ENCODE peak calls at places on chromosomes 11 and 22, in nine cellular contexts. R is effector memory CD4-positive, alpha-beta T cell; N is aorta; G is uterus; I is tibial artery; Y is BE2C; V is neural progenitor cell; C is upper lobe of right lung; X is breast epithelium. S is an unnamed sample. For H3K27me3, the result is how much of the 10 kb centered on the place peaks cover.

GRCh38 chr22:18096823-18097222 is 13.8 kb upstream of the TUBA8 start:
- DNase-seq in R (no peak), N (no peak), G (no peak), I (no peak), Y (no peak), V (no peak), C (no peak), X (no peak), S (no peak)

GRCh38 chr11:2815762-2816496 is 69.6 kb downstream of the CDKN1C start:
- DNase-seq in R (no peak), N (peak), G (no peak), I (no peak), Y (no peak), V (no peak), C (peak), X (no peak), S (peak)

GRCh38 chr11:104609297-104609696 is 289.0 kb downstream of the CASP12 start:
- DNase-seq in R (peak), N (no peak), G (no peak), I (no peak), Y (peak), V (peak), C (no peak), X (no peak), S (no peak)

GRCh38 chr11:92675303-92675702 is 294.1 kb upstream of the MTNR1B start:
- DNase-seq in R (no peak), N (no peak), G (no peak), I (no peak), Y (no peak), V (no peak), C (no peak), X (no peak), S (no peak)

GRCh38 chr11:11440149-11440548 is 87.1 kb upstream of the CSNK2A3 start:
- DNase-seq in R (no peak), N (no peak), G (no peak), I (no peak), Y (no peak), V (peak), C (no peak), X (no peak), S (no peak)

GRCh38 chr11:12029738-12030363 is 21.4 kb upstream of the DKK3 start:
- DNase-seq in R (no peak), N (no peak), G (no peak), I (no peak), Y (no peak), V (no peak), C (no peak), X (no peak), S (no peak)

GRCh38 chr11:116851631-116852030 is 14.2 kb upstream of the APOA1 start:
- DNase-seq in R (peak), N (no peak), G (no peak), I (no peak), Y (no peak), V (no peak), C (no peak), X (peak), S (no peak)

GRCh38 chr11:61041755-61042518 is 60.4 kb upstream of the CD5 start:
- DNase-seq in R (peak), N (no peak), G (peak), I (no peak), Y (no peak), V (peak), C (no peak), X (no peak), S (peak)

GRCh38 chr11:20634044-20634443 is 34.6 kb downstream of the SLC6A5 start:
- DNase-seq in R (no peak), N (no peak), G (no peak), I (no peak), Y (no peak), V (no peak), C (no peak), X (no peak), S (no peak)

GRCh38 chr11:65639623-65640482 is 2.0 kb downstream of the SIPA1 start:
- DNase-seq in R (peak), N (no peak), G (no peak), I (no peak), Y (no peak), V (no peak), C (no peak), X (no peak), S (no peak)

GRCh38 chr11:2802389-2803185 is 83.0 kb downstream of the CDKN1C start:
- DNase-seq in R (no peak), N (peak), G (peak), I (peak), Y (peak), V (no peak), C (peak), X (peak), S (peak)

GRCh38 chr22:40363059-40363458 is 7.3 kb upstream of the SGSM3 start:
- DNase-seq in R (no peak), N (no peak), G (no peak), I (no peak), Y (no peak), V (no peak), C (no peak), X (no peak), S (no peak)

GRCh38 chr22:40364431-40364830 is 6.0 kb upstream of the SGSM3 start:
- DNase-seq in R (no peak), N (no peak), G (no peak), I (no peak), Y (no peak), V (no peak), C (no peak), X (no peak), S (no peak)

GRCh38 chr22:40367342-40367741 is 3.1 kb upstream of the SGSM3 start:
- DNase-seq in R (no peak), N (no peak), G (no peak), I (no peak), Y (no peak), V (no peak), C (no peak), X (peak), S (no peak)

DNA sequence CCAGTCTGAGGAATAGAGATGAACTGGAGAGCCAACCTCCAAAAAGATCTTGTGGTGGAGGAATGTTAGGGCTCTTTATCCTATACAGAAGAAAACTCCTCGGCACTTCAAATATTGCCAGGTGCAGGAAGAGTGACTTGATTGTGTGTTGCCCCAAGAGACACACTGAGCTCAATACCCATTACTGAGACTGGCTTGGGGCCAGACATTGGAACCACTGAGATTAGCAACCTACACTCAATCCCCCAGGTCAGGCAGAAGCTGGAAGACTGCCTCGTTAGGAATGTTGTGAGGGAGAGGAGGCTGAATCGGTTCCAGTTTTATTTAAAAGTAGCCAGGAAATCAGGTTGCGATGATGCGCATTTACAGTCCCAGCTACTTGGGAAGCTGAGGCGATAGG is 2.4 kb upstream of the SGSM3 start:
- DNase-seq in R (no peak), N (no peak), G (no peak), I (no peak), Y (peak), V (no peak), C (no peak), X (no peak), S (no peak)
- H3K27me3 ChIP-seq in R (under half), N (under half), G (under half), I (under half), Y (under half), V (under half), C (under half), X (under half), S (under half)

GRCh38 chr22:44459041-44459440 is 39.0 kb downstream of the RTL6 start:
- DNase-seq in R (no peak), N (no peak), G (no peak), I (no peak), Y (no peak), V (no peak), C (no peak), X (no peak), S (no peak)

GRCh38 chr22:44462246-44463015 is 35.6 kb downstream of the RTL6 start:
- DNase-seq in R (no peak), N (no peak), G (no peak), I (no peak), Y (no peak), V (no peak), C (no peak), X (no peak), S (no peak)

GRCh38 chr22:44461083-44461375 is 37.0 kb downstream of the RTL6 start:
- DNase-seq in R (no peak), N (no peak), G (no peak), I (no peak), Y (no peak), V (no peak), C (no peak), X (no peak), S (no peak)

GRCh38 chr22:44461614-44462013 is 36.4 kb downstream of the RTL6 start:
- DNase-seq in R (no peak), N (no peak), G (no peak), I (no peak), Y (no peak), V (no peak), C (no peak), X (no peak), S (no peak)

GRCh38 chr22:44460287-44461082 is 37.5 kb downstream of the RTL6 start:
- DNase-seq in R (no peak), N (no peak), G (no peak), I (no peak), Y (no peak), V (no peak), C (no peak), X (no peak), S (no peak)
- H3K27me3 ChIP-seq in R (under half), N (under half), G (under half), I (under half), Y (under half), V (under half), C (under half), X (under half), S (under half)

GRCh38 chr11:119876841-119877240 is 147.8 kb upstream of the NECTIN1 start:
- DNase-seq in R (no peak), N (no peak), G (no peak), I (no peak), Y (no peak), V (no peak), C (peak), X (no peak), S (no peak)
- H3K27me3 ChIP-seq in R (under half), N (under half), G (under half), I (under half), Y (under half), V (under half), C (under half), X (under half), S (under half)

GRCh38 chr22:19760652-19761002 is at the start of gene TBX1:
- DNase-seq in R (no peak), N (no peak), G (no peak), I (no peak), Y (no peak), V (no peak), C (no peak), X (no peak), S (peak)
- H3K27me3 ChIP-seq in R (under half), N (under half), G (under half), I (under half), Y (half or more), V (half or more), C (half or more), X (under half), S (under half)

S was measured in right cardiac atrium.